ENCODE peak calls at places on chromosomes 16 and 17, in five cellular contexts. One of them, this sample, is unnamed.

GRCh38 chr17:3710951-3711383 is 12.7 kb upstream of the HASPIN start:
- DNase-seq in fibroblast of mammary gland: peak
- DNase-seq in endodermal cell: no peak
- DNase-seq in K562: no peak
- DNase-seq in esophagus muscularis mucosa: no peak
- DNase-seq in this sample: peak

GRCh38 chr16:55480228-55480655 is 1.2 kb downstream of the MMP2 start:
- DNase-seq in fibroblast of mammary gland: peak
- DNase-seq in endodermal cell: peak
- DNase-seq in K562: no peak
- DNase-seq in esophagus muscularis mucosa: peak
- DNase-seq in this sample: peak

GRCh38 chr17:2004435-2004952 is 20.6 kb downstream of the RTN4RL1 start:
- DNase-seq in fibroblast of mammary gland: no peak
- DNase-seq in endodermal cell: peak
- DNase-seq in K562: no peak
- DNase-seq in esophagus muscularis mucosa: no peak
- DNase-seq in this sample: no peak

GRCh38 chr16:15642557-15643452 is at the start of gene MARF1:
- DNase-seq in fibroblast of mammary gland: peak
- DNase-seq in endodermal cell: peak
- DNase-seq in K562: peak
- DNase-seq in esophagus muscularis mucosa: peak
- DNase-seq in this sample: peak

GRCh38 chr16:84751947-84752346 is 52.1 kb downstream of the USP10 start:
- DNase-seq in fibroblast of mammary gland: peak
- DNase-seq in endodermal cell: no peak
- DNase-seq in K562: no peak
- DNase-seq in esophagus muscularis mucosa: no peak
- DNase-seq in this sample: peak

GRCh38 chr16:76947694-76948093 is 243.3 kb upstream of the MON1B start:
- DNase-seq in fibroblast of mammary gland: no peak
- DNase-seq in endodermal cell: no peak
- DNase-seq in K562: no peak
- DNase-seq in esophagus muscularis mucosa: no peak
- DNase-seq in this sample: no peak

GRCh38 chr17:35892091-35892637 is 12.0 kb upstream of the CCL5 start:
- DNase-seq in fibroblast of mammary gland: peak
- DNase-seq in endodermal cell: no peak
- DNase-seq in K562: no peak
- DNase-seq in esophagus muscularis mucosa: no peak
- DNase-seq in this sample: no peak

GRCh38 chr16:57226701-57227621 is 18.1 kb upstream of the ARL2BP start:
- DNase-seq in fibroblast of mammary gland: peak
- DNase-seq in endodermal cell: no peak
- DNase-seq in K562: no peak
- DNase-seq in esophagus muscularis mucosa: no peak
- DNase-seq in this sample: peak

GRCh38 chr17:66695098-66695497 is 139.8 kb upstream of the CACNG5 start:
- DNase-seq in fibroblast of mammary gland: no peak
- DNase-seq in endodermal cell: peak
- DNase-seq in K562: no peak
- DNase-seq in esophagus muscularis mucosa: no peak
- DNase-seq in this sample: no peak

GRCh38 chr16:71885261-71885650 is 1.3 kb upstream of the ZNF821 start:
- DNase-seq in fibroblast of mammary gland: no peak
- DNase-seq in endodermal cell: peak
- DNase-seq in K562: no peak
- DNase-seq in esophagus muscularis mucosa: no peak
- DNase-seq in this sample: no peak

GRCh38 chr17:79132271-79133064 is 57.8 kb downstream of the ENGASE start:
- DNase-seq in fibroblast of mammary gland: no peak
- DNase-seq in endodermal cell: no peak
- DNase-seq in K562: no peak
- DNase-seq in esophagus muscularis mucosa: no peak
- DNase-seq in this sample: no peak

GRCh38 chr16:66592814-66593213 is 11.7 kb upstream of the CMTM3 start:
- DNase-seq in fibroblast of mammary gland: no peak
- DNase-seq in endodermal cell: no peak
- DNase-seq in K562: no peak
- DNase-seq in esophagus muscularis mucosa: no peak
- DNase-seq in this sample: no peak

GRCh38 chr16:22635345-22635744 is 124.7 kb downstream of the NPIPB5 start:
- DNase-seq in fibroblast of mammary gland: peak
- DNase-seq in endodermal cell: no peak
- DNase-seq in K562: no peak
- DNase-seq in esophagus muscularis mucosa: no peak
- DNase-seq in this sample: no peak

GRCh38 chr17:39772987-39773664 is 35.4 kb downstream of the GRB7 start:
- DNase-seq in fibroblast of mammary gland: no peak
- DNase-seq in endodermal cell: peak
- DNase-seq in K562: no peak
- DNase-seq in esophagus muscularis mucosa: no peak
- DNase-seq in this sample: no peak

GRCh38 chr17:2070241-2071023 is 15.5 kb downstream of the HIC1 start:
- DNase-seq in fibroblast of mammary gland: no peak
- DNase-seq in endodermal cell: peak
- DNase-seq in K562: no peak
- DNase-seq in esophagus muscularis mucosa: no peak
- DNase-seq in this sample: no peak

GRCh38 chr16:4244254-4244812 is 2.5 kb upstream of the SRL start:
- DNase-seq in fibroblast of mammary gland: no peak
- DNase-seq in endodermal cell: peak
- DNase-seq in K562: no peak
- DNase-seq in esophagus muscularis mucosa: no peak
- DNase-seq in this sample: no peak

GRCh38 chr17:65514082-65514481 is 47.4 kb downstream of the AXIN2 start:
- DNase-seq in fibroblast of mammary gland: peak
- DNase-seq in endodermal cell: peak
- DNase-seq in K562: no peak
- DNase-seq in esophagus muscularis mucosa: no peak
- DNase-seq in this sample: peak

GRCh38 chr17:38556234-38556633 is 49.5 kb downstream of the SRCIN1 start:
- DNase-seq in fibroblast of mammary gland: no peak
- DNase-seq in endodermal cell: no peak
- DNase-seq in K562: no peak
- DNase-seq in esophagus muscularis mucosa: no peak
- DNase-seq in this sample: no peak

GRCh38 chr16:27506771-27507170 is 42.9 kb downstream of the GTF3C1 start:
- DNase-seq in fibroblast of mammary gland: no peak
- DNase-seq in endodermal cell: no peak
- DNase-seq in K562: no peak
- DNase-seq in esophagus muscularis mucosa: no peak
- DNase-seq in this sample: no peak

GRCh38 chr17:48500435-48501426 is 30.1 kb downstream of the HOXB1 start:
- DNase-seq in fibroblast of mammary gland: no peak
- DNase-seq in endodermal cell: peak
- DNase-seq in K562: peak
- DNase-seq in esophagus muscularis mucosa: no peak
- DNase-seq in this sample: no peak

GRCh38 chr16:47037396-47037745 is 63.9 kb upstream of the DNAJA2 start:
- DNase-seq in fibroblast of mammary gland: peak
- DNase-seq in endodermal cell: peak
- DNase-seq in K562: no peak
- DNase-seq in esophagus muscularis mucosa: no peak
- DNase-seq in this sample: no peak

DNA sequence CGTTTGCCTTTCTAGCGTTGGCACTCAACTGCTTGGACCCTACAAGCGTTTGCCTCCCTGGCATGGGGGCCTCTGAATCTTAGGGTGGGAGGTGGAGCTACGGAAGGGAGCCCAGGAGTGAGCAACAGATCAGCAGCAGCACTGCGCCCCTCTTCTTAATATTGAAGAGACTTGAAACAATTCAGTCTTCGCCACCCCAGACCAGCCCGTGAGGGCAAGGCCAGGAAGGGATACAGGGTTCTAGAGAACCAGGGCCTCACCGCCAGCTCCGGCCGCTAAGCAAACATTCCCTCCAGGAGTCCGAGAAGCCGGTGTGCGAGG is 1.5 kb upstream of the GPRC5C start:
- DNase-seq in fibroblast of mammary gland: no peak
- DNase-seq in endodermal cell: no peak
- DNase-seq in K562: no peak
- DNase-seq in esophagus muscularis mucosa: no peak
- DNase-seq in this sample: no peak
- H3K4me3 ChIP-seq in fibroblast of mammary gland: peak
- H3K4me3 ChIP-seq in endodermal cell: peak
- H3K4me3 ChIP-seq in K562: peak
- H3K4me3 ChIP-seq in esophagus muscularis mucosa: peak
- H3K4me3 ChIP-seq in this sample: peak

GRCh38 chr17:5668557-5669138 is 84.3 kb upstream of the NLRP1 start:
- DNase-seq in fibroblast of mammary gland: no peak
- DNase-seq in endodermal cell: no peak
- DNase-seq in K562: no peak
- DNase-seq in esophagus muscularis mucosa: no peak
- DNase-seq in this sample: no peak

GRCh38 chr17:5669191-5669590 is 84.9 kb upstream of the NLRP1 start:
- DNase-seq in fibroblast of mammary gland: no peak
- DNase-seq in endodermal cell: no peak
- DNase-seq in K562: no peak
- DNase-seq in esophagus muscularis mucosa: no peak
- DNase-seq in this sample: no peak

GRCh38 chr17:5665164-5665563 is 80.9 kb upstream of the NLRP1 start:
- DNase-seq in fibroblast of mammary gland: no peak
- DNase-seq in endodermal cell: no peak
- DNase-seq in K562: no peak
- DNase-seq in esophagus muscularis mucosa: no peak
- DNase-seq in this sample: peak

GRCh38 chr17:5672141-5672540 is 87.8 kb upstream of the NLRP1 start:
- DNase-seq in fibroblast of mammary gland: no peak
- DNase-seq in endodermal cell: peak
- DNase-seq in K562: no peak
- DNase-seq in esophagus muscularis mucosa: no peak
- DNase-seq in this sample: no peak

DNA sequence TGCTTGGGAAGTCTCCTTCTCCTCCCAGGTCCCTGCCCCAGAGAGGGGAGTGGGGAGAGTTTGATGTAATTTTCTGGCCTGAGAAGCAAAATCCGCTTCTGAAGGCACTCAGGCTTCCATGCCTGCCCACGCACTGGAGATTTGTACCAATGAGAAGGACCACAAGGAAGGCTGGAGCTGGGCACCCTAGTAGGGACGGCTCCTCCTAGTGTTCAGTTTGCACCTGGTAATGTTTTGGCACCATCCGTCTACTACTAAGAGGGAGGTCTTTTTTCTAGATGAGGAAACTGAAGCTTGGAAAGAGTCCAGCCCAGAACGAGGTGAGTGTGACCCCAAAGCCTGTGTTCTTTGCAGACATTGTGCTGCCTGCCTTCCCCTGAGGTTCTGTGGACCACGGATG is 83.6 kb upstream of the NLRP1 start:
- DNase-seq in fibroblast of mammary gland: peak
- DNase-seq in endodermal cell: peak
- DNase-seq in K562: no peak
- DNase-seq in esophagus muscularis mucosa: no peak
- DNase-seq in this sample: no peak
- TF ChIP-seq CTCF in fibroblast of mammary gland: peak
- TF ChIP-seq CTCF in endodermal cell: peak
- TF ChIP-seq CTCF in K562: peak
- TF ChIP-seq CTCF in esophagus muscularis mucosa: no peak
- TF ChIP-seq CTCF in this sample: no peak

DNA sequence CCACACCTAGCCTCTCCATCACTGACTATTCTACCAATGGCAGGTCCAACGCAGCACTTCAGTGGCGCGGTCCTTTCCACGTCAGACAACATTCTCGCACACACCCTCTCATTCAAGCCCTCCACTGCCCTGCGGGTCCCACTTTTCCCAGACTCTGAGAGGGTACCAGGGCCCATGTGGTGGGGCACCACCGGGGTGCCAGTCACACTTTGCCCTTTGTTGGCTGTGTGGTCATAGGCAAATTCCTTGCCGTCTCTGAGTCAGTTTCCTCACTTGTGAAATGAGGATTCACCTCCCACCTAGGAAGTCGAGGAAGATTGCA is 1.1 kb downstream of the PLCD3 start:
- DNase-seq in fibroblast of mammary gland: no peak
- DNase-seq in endodermal cell: no peak
- DNase-seq in K562: no peak
- DNase-seq in esophagus muscularis mucosa: no peak
- DNase-seq in this sample: no peak
- H3K4me3 ChIP-seq in fibroblast of mammary gland: peak
- H3K4me3 ChIP-seq in endodermal cell: peak
- H3K4me3 ChIP-seq in K562: peak
- H3K4me3 ChIP-seq in esophagus muscularis mucosa: peak
- H3K4me3 ChIP-seq in this sample: peak

DNA sequence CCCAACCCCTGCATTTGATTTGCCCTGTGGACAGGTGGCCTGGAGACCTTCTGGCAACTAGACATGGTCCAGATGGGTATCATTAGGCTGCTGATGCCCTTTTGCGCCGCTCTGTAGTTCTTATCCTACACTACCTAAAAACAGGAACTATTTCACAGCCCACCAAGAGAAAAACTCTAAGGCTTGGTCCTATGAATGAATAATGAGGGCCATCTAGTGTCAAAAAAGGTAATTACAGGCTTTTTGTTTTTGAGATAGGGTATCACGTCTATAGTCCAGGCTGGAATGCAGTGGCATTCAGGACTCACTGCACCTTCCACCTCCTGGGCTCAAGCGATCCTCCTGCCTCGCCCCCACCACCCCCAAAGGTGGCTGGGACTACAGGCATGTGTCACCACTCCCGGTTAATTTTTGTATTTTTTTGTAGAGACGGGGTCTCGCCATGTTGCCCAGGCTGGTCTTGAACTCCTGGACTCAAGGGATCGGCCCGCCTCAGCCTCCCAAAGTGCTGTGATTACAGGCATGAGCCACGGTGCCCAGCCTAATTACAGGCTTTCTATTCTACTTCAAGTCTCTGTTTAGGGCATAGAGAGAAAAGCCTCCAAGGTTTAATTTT is 20.9 kb downstream of the COIL start:
- DNase-seq in fibroblast of mammary gland: peak
- DNase-seq in endodermal cell: peak
- DNase-seq in K562: peak
- DNase-seq in esophagus muscularis mucosa: no peak
- DNase-seq in this sample: peak
- TF ChIP-seq CTCF in fibroblast of mammary gland: peak
- TF ChIP-seq CTCF in endodermal cell: peak
- TF ChIP-seq CTCF in K562: peak
- TF ChIP-seq CTCF in esophagus muscularis mucosa: peak
- TF ChIP-seq CTCF in this sample: peak

DNA sequence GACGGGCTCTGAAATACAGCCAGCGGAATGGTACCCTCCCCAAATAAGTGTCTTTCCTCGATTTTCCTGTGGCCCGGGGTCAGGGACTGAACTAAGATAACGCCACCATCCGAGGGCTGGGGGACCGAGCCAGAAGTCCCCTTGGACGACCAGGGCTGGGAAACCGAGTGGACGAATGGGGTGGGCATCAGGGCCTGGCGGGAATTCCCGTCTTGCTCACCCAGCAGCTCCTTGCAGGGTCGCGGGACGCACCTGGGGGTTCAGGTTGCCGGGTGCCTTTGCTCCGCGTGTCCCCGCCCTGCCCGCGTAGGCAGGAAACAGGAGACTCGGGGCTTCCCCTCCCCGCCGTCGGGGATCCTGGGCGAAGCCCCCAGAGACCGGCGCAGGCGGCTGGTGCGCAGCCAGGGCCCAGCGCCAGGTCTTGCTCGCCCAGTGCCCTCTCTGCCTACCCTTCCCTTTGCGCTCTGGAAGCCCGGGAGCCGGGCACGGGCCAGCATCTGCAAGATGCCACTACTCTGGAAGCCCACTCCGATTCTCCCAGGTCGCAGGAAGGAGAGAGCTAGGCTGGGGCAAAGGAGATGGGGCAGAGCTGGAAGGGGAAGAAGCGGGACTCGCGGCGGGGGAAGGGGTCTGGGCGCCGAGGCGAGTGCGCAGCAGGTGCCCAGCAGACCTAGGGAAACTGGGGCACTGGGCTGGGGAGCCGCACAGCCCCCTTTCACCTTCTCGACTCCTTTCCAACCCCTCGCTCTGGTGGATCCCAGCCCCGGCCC is 729 bp upstream of the GRIN2C start:
- DNase-seq in fibroblast of mammary gland: no peak
- DNase-seq in endodermal cell: peak
- DNase-seq in K562: no peak
- DNase-seq in esophagus muscularis mucosa: no peak
- DNase-seq in this sample: no peak
- H3K4me3 ChIP-seq in fibroblast of mammary gland: no peak
- H3K4me3 ChIP-seq in endodermal cell: no peak
- H3K4me3 ChIP-seq in K562: no peak
- H3K4me3 ChIP-seq in esophagus muscularis mucosa: peak
- H3K4me3 ChIP-seq in this sample: no peak